ENCODE peak calls at places on chromosomes 3 and 15, in five cellular contexts. L is H54, D is IMR-90, J is stomach, G is body of pancreas. I is an unnamed sample.

GRCh38 chr3:60742606-60743145 is 508.6 kb downstream of the FHIT start:
- DNase-seq in D (peak; percentile 47), G (no peak), L (peak; percentile 16), J (no peak), I (no peak)

GRCh38 chr3:58072046-58072445 is 63.8 kb downstream of the FLNB start:
- DNase-seq in J (no peak), D (peak; percentile 81), L (no peak), G (no peak), I (no peak)

GRCh38 chr15:52362497-52362896 is 66.9 kb upstream of the MYO5C start:
- DNase-seq in D (peak; percentile 73), L (no peak), G (no peak), J (no peak), I (no peak)

GRCh38 chr15:67505675-67506572 is 15.0 kb upstream of the C15orf61 start:
- DNase-seq in L (no peak), J (no peak), D (no peak), G (no peak), I (no peak)

GRCh38 chr3:159763466-159764210 is 225.0 kb upstream of the IL12A start:
- DNase-seq in J (peak; percentile 62), G (peak; percentile 43), D (peak; percentile 84), L (peak; percentile 67), I (peak; percentile 7)

GRCh38 chr15:41483519-41483918 is 10.2 kb upstream of the ITPKA start:
- DNase-seq in G (no peak), L (no peak), J (no peak), D (no peak), I (no peak)

GRCh38 chr3:140629351-140630137 is 48.3 kb upstream of the TRIM42 start:
- DNase-seq in G (no peak), J (no peak), D (peak; percentile 35), L (peak; percentile 7), I (no peak)

GRCh38 chr15:60370804-60371700 is 26.7 kb downstream of the ANXA2 start:
- DNase-seq in J (peak; percentile 78), L (peak; percentile 71), G (peak; percentile 74), D (peak; percentile 99), I (no peak)

GRCh38 chr15:73845507-73845906 is 27.9 kb upstream of the TBC1D21 start:
- DNase-seq in D (no peak), L (no peak), G (no peak), J (no peak), I (no peak)

GRCh38 chr3:178193846-178194245 is 342.4 kb upstream of the KCNMB2 start:
- DNase-seq in G (no peak), L (no peak), D (no peak), J (no peak), I (no peak)

GRCh38 chr3:144516029-144516428 is 544.4 kb downstream of the DIPK2A start:
- DNase-seq in L (no peak), D (no peak), J (no peak), G (no peak), I (no peak)

GRCh38 chr15:96333194-96334016 is 2.9 kb downstream of the NR2F2 start:
- DNase-seq in D (no peak), G (peak; percentile 65), J (no peak), L (no peak), I (no peak)

GRCh38 chr3:65946438-65946837 is 92.3 kb downstream of the MAGI1 start:
- DNase-seq in D (peak; percentile 37), G (peak; percentile 24), J (no peak), L (no peak), I (no peak)

GRCh38 chr3:141237701-141238521 is 6.3 kb downstream of the PXYLP1 start:
- DNase-seq in L (no peak), D (no peak), J (peak; percentile 87), G (peak; percentile 94), I (no peak)

GRCh38 chr3:40116478-40117162 is 192.9 kb upstream of the EIF1B start:
- DNase-seq in L (no peak), G (no peak), D (peak; percentile 6), J (no peak), I (no peak)

GRCh38 chr3:15165061-15165460 is 41.0 kb upstream of the CAPN7 start:
- DNase-seq in G (no peak), L (no peak), J (no peak), D (no peak), I (no peak)

GRCh38 chr15:93974804-93975481 is 256.4 kb upstream of the MCTP2 start:
- DNase-seq in D (peak; percentile 5), G (peak; percentile 42), L (peak; percentile 12), J (no peak), I (peak; percentile 36)

GRCh38 chr3:128430276-128430675 is 36.4 kb downstream of the DNAJB8 start:
- DNase-seq in G (no peak), L (no peak), D (no peak), J (no peak), I (no peak)

GRCh38 chr3:186823391-186823790 is 17.1 kb upstream of the RFC4 start:
- DNase-seq in G (no peak), L (no peak), D (peak; percentile 44), J (no peak), I (peak; percentile 46)

GRCh38 chr15:74038707-74039655 is 43.4 kb downstream of the GOLGA6A start:
- DNase-seq in J (no peak), G (no peak), D (peak; percentile 77), L (no peak), I (peak; percentile 36)

GRCh38 chr3:135412475-135412874 is 553.1 kb upstream of the PPP2R3A start:
- DNase-seq in L (no peak), J (no peak), G (no peak), D (no peak), I (no peak)

GRCh38 chr15:90142216-90143175 is 40.2 kb upstream of the IDH2 start:
- DNase-seq in L (no peak), J (no peak), D (no peak), G (no peak), I (peak; percentile 78)

GRCh38 chr3:129161860-129162271 is 1.0 kb upstream of the ISY1 start:
- DNase-seq in D (peak; percentile 8), L (peak; percentile 23), G (peak; percentile 24), J (no peak), I (peak; percentile 69)

GRCh38 chr3:105553851-105554250 is 187.1 kb downstream of the ALCAM start:
- DNase-seq in G (no peak), L (no peak), D (peak; percentile 58), J (no peak), I (no peak)

GRCh38 chr3:132660745-132661067 is 577 bp downstream of the UBA5 start:
- DNase-seq in J (no peak), G (no peak), D (peak; percentile 28), L (no peak), I (peak; percentile 77)

GRCh38 chr3:25910997-25911396 is 121.1 kb downstream of the OXSM start:
- DNase-seq in L (no peak), J (no peak), G (peak; percentile 17), D (peak; percentile 48), I (peak; percentile 81)

DNA sequence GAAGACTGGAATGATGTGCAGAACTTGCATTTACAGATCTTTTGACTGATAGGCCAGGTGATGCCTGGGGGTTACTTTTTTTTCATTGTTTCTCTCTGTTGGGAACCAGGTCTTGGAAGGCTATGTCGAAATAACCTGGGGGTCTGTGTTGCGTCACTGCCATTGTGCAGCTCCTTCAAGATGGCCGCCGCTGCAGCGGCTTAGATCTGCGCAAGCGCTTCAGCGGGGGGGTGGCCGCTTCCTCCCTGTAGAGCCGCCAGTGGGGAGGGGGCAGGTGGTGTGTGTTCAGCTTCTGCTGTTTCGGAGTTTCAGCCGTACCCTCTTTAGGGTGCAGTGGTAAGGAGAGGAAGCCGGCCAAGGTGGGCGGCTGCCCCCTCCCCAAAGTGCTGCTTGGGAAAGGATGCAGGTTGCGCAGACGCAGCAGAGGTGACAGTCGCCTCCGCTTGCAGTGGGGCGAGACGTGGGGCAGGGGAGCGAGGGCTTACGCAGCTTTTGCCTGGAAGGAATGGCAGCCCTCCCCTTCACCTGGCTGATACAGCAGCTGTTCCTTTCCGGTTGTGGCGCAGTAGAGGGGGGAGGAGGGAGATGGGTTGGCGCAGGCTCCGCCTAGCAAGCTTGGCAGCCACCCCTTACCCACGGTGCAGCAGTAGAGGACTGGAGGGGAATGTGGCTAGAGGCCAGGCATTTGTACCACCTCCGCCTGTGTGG is 1.5 kb downstream of the SNRPN start:
- DNase-seq in J (peak; percentile 74), G (peak; percentile 85), D (peak; percentile 74), L (peak; percentile 8), I (peak; percentile 73)
- TF ChIP-seq POLR2A in J (no peak), G (peak; percentile 67), D (no peak), L (no peak), I (peak; percentile 36)

GRCh38 chr15:35757323-35757722 is 211.4 kb upstream of the DPH6 start:
- DNase-seq in G (no peak), D (no peak), J (no peak), L (no peak), I (no peak)
- TF ChIP-seq POLR2A in G (no peak), D (no peak), J (no peak), L (no peak), I (no peak)

GRCh38 chr3:195213639-195214315 is 57.2 kb downstream of the XXYLT1 start:
- DNase-seq in G (no peak), L (no peak), J (no peak), D (no peak), I (no peak)

GRCh38 chr3:195212749-195213085 is 58.2 kb downstream of the XXYLT1 start:
- DNase-seq in J (no peak), L (no peak), G (no peak), D (no peak), I (no peak)

GRCh38 chr3:195214381-195214780 is 56.6 kb downstream of the XXYLT1 start:
- DNase-seq in D (no peak), J (no peak), G (no peak), L (no peak), I (no peak)

GRCh38 chr3:195209836-195210551 is 61.0 kb downstream of the XXYLT1 start:
- DNase-seq in J (no peak), G (no peak), D (peak; percentile 60), L (no peak), I (no peak)

GRCh38 chr3:195212033-195212748 is 58.8 kb downstream of the XXYLT1 start:
- DNase-seq in D (no peak), L (no peak), J (no peak), G (no peak), I (no peak)
- TF ChIP-seq POLR2A in D (no peak), L (no peak), J (no peak), G (no peak), I (no peak)

GRCh38 chr3:196323723-196324122 is 5.7 kb upstream of the DYNLT2B start:
- DNase-seq in L (no peak), D (peak; percentile 47), J (no peak), G (no peak), I (peak; percentile 34)
- TF ChIP-seq POLR2A in L (no peak), D (no peak), J (no peak), G (no peak), I (no peak)

GRCh38 chr3:12582730-12583129 is 25.8 kb downstream of the MKRN2 start:
- DNase-seq in L (no peak), J (no peak), G (no peak), D (no peak), I (no peak)
- TF ChIP-seq POLR2A in L (no peak), J (no peak), G (no peak), D (no peak), I (no peak)